ENCODE peak calls at places on chromosomes 3 and 15, in seven cellular contexts. U, Y, L, K, Z, H and N are unnamed samples.

GRCh38 chr3:160003520-160004128 is 15.0 kb downstream of the IL12A start:
- DNase-seq in H (peak; percentile 28), Y (peak; percentile 54), Z (no peak), K (peak; percentile 57), U (peak; percentile 62), L (peak; percentile 66), N (peak; percentile 10)

GRCh38 chr15:73362900-73363299 is 5.9 kb downstream of the HCN4 start:
- DNase-seq in Z (no peak), Y (no peak), L (no peak), H (no peak), U (no peak), K (no peak), N (no peak)

GRCh38 chr3:13345772-13346171 is 74.3 kb downstream of the NUP210 start:
- DNase-seq in H (no peak), Z (no peak), K (no peak), L (no peak), Y (no peak), U (no peak), N (no peak)

GRCh38 chr15:70514236-70514635 is 249.1 kb downstream of the UACA start:
- DNase-seq in U (no peak), L (no peak), K (no peak), H (no peak), Z (no peak), Y (no peak), N (no peak)

GRCh38 chr15:62847900-62848489 is 194.6 kb upstream of the TPM1 start:
- DNase-seq in H (peak; percentile 43), L (peak; percentile 60), Y (peak; percentile 53), U (peak; percentile 75), Z (no peak), K (peak; percentile 62), N (no peak)

GRCh38 chr3:139629033-139629432 is 48.7 kb downstream of the NMNAT3 start:
- DNase-seq in U (no peak), Y (peak; percentile 2), H (no peak), L (no peak), K (peak; percentile 15), Z (no peak), N (no peak)

GRCh38 chr15:37880009-37880834 is 54.2 kb upstream of the TMCO5A start:
- DNase-seq in U (no peak), K (peak; percentile 9), L (no peak), Z (no peak), H (peak; percentile 39), Y (peak; percentile 63), N (no peak)

GRCh38 chr3:123499316-123499715 is 50.4 kb upstream of the ADCY5 start:
- DNase-seq in K (no peak), H (peak; percentile 70), U (no peak), Y (peak; percentile 60), L (no peak), Z (no peak), N (no peak)